ENCODE peak calls at places on chromosomes 7 and 10, in seven cellular contexts. M is transverse colon, W is sigmoid colon, Q is GM23338, H is HCT116, Y is suprapubic skin, C is K562. Z is an unnamed sample.

GRCh38 chr10:132421377-132422168 is 24.6 kb downstream of the PWWP2B start:
- DNase-seq in M (peak; percentile 90), W (peak; percentile 92), Q (no peak), H (no peak), Y (no peak), C (peak; percentile 67), Z (peak; percentile 78)

GRCh38 chr7:98202367-98203195 is 8.7 kb upstream of the BHLHA15 start:
- DNase-seq in M (peak; percentile 74), W (no peak), Q (no peak), H (no peak), Y (peak; percentile 55), C (no peak), Z (no peak)

GRCh38 chr7:113582471-113582870 is 336.3 kb downstream of the PPP1R3A start:
- DNase-seq in M (no peak), W (no peak), Q (no peak), H (no peak), Y (no peak), C (no peak), Z (no peak)

GRCh38 chr10:6136215-6137201 is 47.7 kb downstream of the RBM17 start:
- DNase-seq in M (no peak), W (peak; percentile 48), Q (no peak), H (no peak), Y (no peak), C (no peak), Z (no peak)

GRCh38 chr7:158284617-158285382 is 302.8 kb downstream of the PTPRN2 start:
- DNase-seq in M (no peak), W (peak; percentile 42), Q (no peak), H (no peak), Y (peak; percentile 55), C (no peak), Z (peak; percentile 1)

GRCh38 chr10:43233601-43234430 is 33.0 kb downstream of the RASGEF1A start:
- DNase-seq in M (peak; percentile 3), W (peak; percentile 24), Q (no peak), H (no peak), Y (peak; percentile 68), C (no peak), Z (no peak)

GRCh38 chr10:125799446-125799845 is 23.6 kb downstream of the UROS start:
- DNase-seq in M (no peak), W (no peak), Q (no peak), H (no peak), Y (no peak), C (peak; percentile 18), Z (no peak)

GRCh38 chr10:94279835-94280709 is 82.7 kb downstream of the NOC3L start:
- DNase-seq in M (peak; percentile 46), W (no peak), Q (peak; percentile 89), H (peak; percentile 24), Y (no peak), C (peak; percentile 59), Z (no peak)

GRCh38 chr7:51455948-51456347 is 139.3 kb upstream of the COBL start:
- DNase-seq in M (no peak), W (no peak), Q (peak; percentile 30), H (no peak), Y (no peak), C (no peak), Z (no peak)

GRCh38 chr7:1993776-1994740 is 238.7 kb downstream of the MAD1L1 start:
- DNase-seq in M (no peak), W (no peak), Q (no peak), H (no peak), Y (no peak), C (no peak), Z (no peak)

GRCh38 chr7:129784783-129785456 is 167.8 kb downstream of the UBE2H start:
- DNase-seq in M (peak; percentile 61), W (no peak), Q (peak; percentile 63), H (no peak), Y (no peak), C (peak; percentile 63), Z (no peak)

GRCh38 chr7:36047254-36047653 is 105.8 kb upstream of the EEPD1 start:
- DNase-seq in M (no peak), W (no peak), Q (peak; percentile 29), H (no peak), Y (no peak), C (peak; percentile 27), Z (no peak)

GRCh38 chr10:112721080-112721698 is 228.9 kb upstream of the TCF7L2 start:
- DNase-seq in M (no peak), W (no peak), Q (peak; percentile 72), H (peak; percentile 51), Y (no peak), C (peak; percentile 29), Z (peak; percentile 24)

GRCh38 chr10:124534231-124534798 is 72.7 kb downstream of the LHPP start:
- DNase-seq in M (peak; percentile 58), W (peak; percentile 82), Q (peak; percentile 41), H (no peak), Y (no peak), C (no peak), Z (no peak)

GRCh38 chr7:48147078-48147591 is 24.1 kb upstream of the ABCA13 start:
- DNase-seq in M (peak; percentile 54), W (no peak), Q (no peak), H (no peak), Y (no peak), C (no peak), Z (no peak)

GRCh38 chr7:131147604-131148003 is 180.1 kb upstream of the MKLN1 start:
- DNase-seq in M (no peak), W (no peak), Q (no peak), H (no peak), Y (no peak), C (no peak), Z (no peak)

GRCh38 chr10:87635498-87636312 is 24.0 kb upstream of the PAPSS2 start:
- DNase-seq in M (no peak), W (no peak), Q (no peak), H (peak; percentile 61), Y (no peak), C (no peak), Z (no peak)

GRCh38 chr7:140541176-140541512 is 61.8 kb upstream of the MKRN1 start:
- DNase-seq in M (no peak), W (no peak), Q (no peak), H (no peak), Y (no peak), C (no peak), Z (no peak)

GRCh38 chr7:140544278-140544896 is 65.1 kb upstream of the MKRN1 start:
- DNase-seq in M (peak; percentile 84), W (no peak), Q (no peak), H (no peak), Y (no peak), C (no peak), Z (no peak)

GRCh38 chr7:140541513-140542192 is 62.3 kb upstream of the MKRN1 start:
- DNase-seq in M (peak; percentile 64), W (peak; percentile 91), Q (peak; percentile 96), H (peak; percentile 75), Y (no peak), C (peak; percentile 66), Z (peak; percentile 28)

GRCh38 chr7:140540142-140540777 is 61.0 kb upstream of the MKRN1 start:
- DNase-seq in M (no peak), W (no peak), Q (no peak), H (no peak), Y (no peak), C (no peak), Z (peak; percentile 36)

DNA sequence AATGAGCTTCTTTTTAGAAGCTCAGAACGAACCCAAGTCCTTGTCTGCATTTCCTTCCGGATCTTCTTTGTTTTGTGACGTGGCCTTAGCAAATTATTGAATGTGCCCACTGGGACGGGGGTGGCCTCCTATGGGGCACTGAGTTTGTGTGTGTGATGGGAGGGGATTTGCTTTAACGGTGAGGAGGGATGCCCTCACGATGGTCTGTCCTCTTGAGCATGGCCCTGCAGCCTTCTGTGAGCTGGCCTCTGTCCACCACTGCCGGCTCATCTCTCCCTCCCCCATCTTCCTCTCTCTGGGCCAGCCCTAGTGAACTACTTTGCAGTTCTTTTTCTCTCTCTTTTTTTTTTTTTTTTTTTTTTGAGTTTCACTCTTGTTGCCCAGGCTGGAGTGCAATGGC is 62.9 kb upstream of the MKRN1 start:
- DNase-seq in M (no peak), W (peak; percentile 89), Q (no peak), H (no peak), Y (no peak), C (no peak), Z (no peak)
- TF ChIP-seq POLR2AphosphoS5 in M (no peak), W (no peak), Q (no peak), H (no peak), Y (no peak), C (no peak), Z (no peak)

DNA sequence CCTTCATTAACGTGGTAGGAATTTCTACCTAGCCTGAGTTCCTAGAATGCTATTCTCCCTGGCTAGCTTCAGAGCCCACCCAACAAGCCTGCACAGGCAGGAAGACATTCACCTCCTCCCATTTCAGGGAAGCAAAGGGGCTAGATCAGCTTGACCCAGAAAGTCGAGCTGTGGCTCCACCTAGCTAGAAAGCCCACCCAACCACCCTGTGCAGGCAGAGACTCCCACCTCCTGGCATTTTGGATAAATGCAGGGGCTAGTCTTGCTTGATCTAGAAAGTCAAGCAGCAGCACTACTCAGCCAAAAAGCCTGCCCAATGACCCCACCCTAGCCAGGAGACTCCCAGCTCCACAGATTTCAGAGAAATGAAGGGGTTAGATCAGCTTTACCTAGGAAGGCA is 479.5 kb downstream of the SDK1 start:
- DNase-seq in M (no peak), W (no peak), Q (peak; percentile 15), H (no peak), Y (no peak), C (no peak), Z (no peak)
- H3K4me1 ChIP-seq in M (no peaks in the 10 kb centered on the region), W (no peaks in the 10 kb centered on the region), Q (no peaks in the 10 kb centered on the region), H (no peaks in the 10 kb centered on the region), Y (no peaks in the 10 kb centered on the region), C (no peaks in the 10 kb centered on the region), Z (no peaks in the 10 kb centered on the region)

DNA sequence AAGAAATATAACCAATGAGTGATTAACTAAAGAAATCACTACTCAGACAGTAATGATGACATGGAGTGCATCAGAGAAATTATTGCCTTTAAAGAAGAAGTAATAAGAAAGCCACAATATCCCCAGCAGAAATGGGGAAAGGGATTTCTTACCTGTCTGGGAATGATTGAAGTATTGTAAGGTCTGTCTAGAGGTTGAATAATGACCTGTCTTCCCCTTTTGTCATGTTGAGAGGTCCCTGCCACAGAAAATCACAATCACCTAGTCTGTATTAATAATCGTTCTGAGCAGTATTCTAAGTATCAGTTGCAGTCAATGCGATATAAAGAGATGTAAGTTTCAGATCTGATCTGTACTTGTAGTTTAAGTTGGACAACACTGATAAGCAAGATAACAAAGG is 349.1 kb upstream of the TPK1 start:
- DNase-seq in M (no peak), W (no peak), Q (no peak), H (no peak), Y (no peak), C (no peak), Z (no peak)
- TF ChIP-seq POLR2AphosphoS5 in M (no peak), W (no peak), Q (no peak), H (no peak), Y (no peak), C (no peak), Z (no peak)

DNA sequence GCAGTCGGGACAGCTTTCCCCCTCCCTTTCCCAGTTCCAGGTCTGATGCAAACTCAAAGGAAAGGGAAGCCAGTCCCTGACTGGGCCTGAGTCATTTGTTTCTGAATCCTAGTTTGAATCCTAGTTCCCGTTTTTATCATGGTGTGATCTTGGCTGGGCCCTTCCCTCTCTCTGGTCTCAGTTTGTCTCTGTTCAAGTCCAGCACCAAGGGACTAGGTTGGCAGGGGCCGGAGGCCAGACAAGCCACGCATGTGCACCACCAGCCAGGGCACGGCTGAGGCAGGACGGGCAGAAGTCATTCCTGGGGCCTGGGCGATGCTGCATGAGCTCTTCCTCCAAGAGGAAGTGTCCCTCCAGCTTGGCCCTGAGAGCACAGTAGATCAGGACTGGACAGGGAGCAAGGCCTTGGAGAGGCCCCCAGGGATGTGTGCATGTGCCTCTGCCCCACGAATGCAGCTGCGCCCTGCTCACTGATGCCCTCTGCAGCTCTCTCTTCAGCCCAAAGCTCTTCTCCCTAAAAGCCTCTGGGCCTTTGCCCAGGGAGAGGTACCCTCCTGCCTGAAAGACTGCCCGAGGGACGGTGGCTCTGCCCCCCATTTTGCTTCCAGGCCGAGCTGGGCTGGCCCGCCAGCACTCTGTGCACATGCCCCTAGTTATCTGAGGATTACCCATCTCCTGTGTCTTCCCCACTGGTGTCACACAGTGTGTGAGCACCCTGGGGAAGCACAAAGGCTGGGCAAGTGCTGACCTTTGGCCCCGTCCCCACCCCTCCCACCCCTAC is 86.7 kb downstream of the ZMIZ1 start:
- DNase-seq in M (no peak), W (peak; percentile 79), Q (no peak), H (no peak), Y (no peak), C (no peak), Z (no peak)
- H3K4me1 ChIP-seq in M (peaks cover 68% of the 10 kb centered on the region), W (peaks cover 100% of the 10 kb centered on the region), Q (peaks cover 32% of the 10 kb centered on the region), H (peaks cover 53% of the 10 kb centered on the region), Y (peaks cover 100% of the 10 kb centered on the region), C (peaks cover 46% of the 10 kb centered on the region), Z (peaks cover 21% of the 10 kb centered on the region)

Z was measured in prostate gland.